ENCODE peak calls at places on chromosomes 6 and 20, in seven cellular contexts. I is LNCaP clone FGC, K is lung, O is cardiac fibroblast, U is ovary, Y is neural crest cell, F is left lung. B is an unnamed sample.
A peak's percentile ranks its signal among the peaks of the same experiment; 100 is the strongest.

GRCh38 chr6:85792278-85792677 is 149.6 kb upstream of the SYNCRIP start:
- DNase-seq in K (no peak), Y (no peak), U (no peak), F (no peak), O (no peak), I (no peak), B (no peak)

GRCh38 chr6:257031-257725 is 35.1 kb upstream of the DUSP22 start:
- DNase-seq in I (no peak), K (no peak), O (no peak), Y (no peak), F (no peak), U (no peak), B (no peak)

GRCh38 chr20:5090191-5090590 is 29.6 kb downstream of the PCNA start:
- DNase-seq in U (no peak), F (no peak), Y (no peak), I (no peak), O (no peak), K (peak; percentile 32), B (peak; percentile 39)

GRCh38 chr6:22709804-22710203 is 140.4 kb downstream of the HDGFL1 start:
- DNase-seq in Y (no peak), F (no peak), K (no peak), U (no peak), I (no peak), O (no peak), B (no peak)

GRCh38 chr6:105357147-105357546 is 45.7 kb downstream of the PREP start:
- DNase-seq in U (no peak), O (no peak), I (no peak), K (no peak), Y (no peak), F (no peak), B (no peak)

GRCh38 chr6:144999127-144999526 is 714.0 kb downstream of the UTRN start:
- DNase-seq in Y (no peak), U (no peak), F (no peak), O (no peak), K (no peak), I (no peak), B (no peak)

GRCh38 chr6:73076211-73076610 is 149.1 kb downstream of the KHDC1L start:
- DNase-seq in O (no peak), F (no peak), I (no peak), U (no peak), K (no peak), Y (no peak), B (no peak)

GRCh38 chr20:35643045-35643444 is 21.7 kb downstream of the CPNE1 start:
- DNase-seq in F (no peak), Y (no peak), O (no peak), U (no peak), I (no peak), K (no peak), B (no peak)

GRCh38 chr6:36506617-36507016 is 40.7 kb downstream of the STK38 start:
- DNase-seq in O (no peak), U (no peak), F (no peak), K (no peak), I (no peak), Y (no peak), B (no peak)

GRCh38 chr20:17619351-17620093 is 49.6 kb downstream of the DSTN start:
- DNase-seq in Y (no peak), I (no peak), K (no peak), U (peak; percentile 19), F (peak; percentile 61), O (no peak), B (peak; percentile 7)

GRCh38 chr20:62052842-62053464 is 12.7 kb downstream of the TAF4 start:
- DNase-seq in O (no peak), U (peak; percentile 14), K (no peak), F (no peak), Y (no peak), I (no peak), B (no peak)

GRCh38 chr6:150267686-150268561 is 100.9 kb upstream of the IYD start:
- DNase-seq in F (no peak), O (peak; percentile 79), I (no peak), Y (no peak), U (no peak), K (no peak), B (no peak)

GRCh38 chr6:49515485-49516146 is 15.9 kb downstream of the GLYATL3 start:
- DNase-seq in K (no peak), Y (no peak), O (no peak), I (no peak), F (no peak), U (no peak), B (no peak)

GRCh38 chr20:41329435-41330342 is 10.9 kb upstream of the LPIN3 start:
- DNase-seq in F (peak; percentile 82), K (peak; percentile 67), U (peak; percentile 66), O (peak; percentile 93), Y (no peak), I (no peak), B (peak; percentile 62)

GRCh38 chr6:163427498-163428254 is 13.2 kb downstream of the QKI start:
- DNase-seq in O (peak; percentile 89), U (no peak), K (no peak), I (peak; percentile 80), Y (no peak), F (no peak), B (no peak)

DNA sequence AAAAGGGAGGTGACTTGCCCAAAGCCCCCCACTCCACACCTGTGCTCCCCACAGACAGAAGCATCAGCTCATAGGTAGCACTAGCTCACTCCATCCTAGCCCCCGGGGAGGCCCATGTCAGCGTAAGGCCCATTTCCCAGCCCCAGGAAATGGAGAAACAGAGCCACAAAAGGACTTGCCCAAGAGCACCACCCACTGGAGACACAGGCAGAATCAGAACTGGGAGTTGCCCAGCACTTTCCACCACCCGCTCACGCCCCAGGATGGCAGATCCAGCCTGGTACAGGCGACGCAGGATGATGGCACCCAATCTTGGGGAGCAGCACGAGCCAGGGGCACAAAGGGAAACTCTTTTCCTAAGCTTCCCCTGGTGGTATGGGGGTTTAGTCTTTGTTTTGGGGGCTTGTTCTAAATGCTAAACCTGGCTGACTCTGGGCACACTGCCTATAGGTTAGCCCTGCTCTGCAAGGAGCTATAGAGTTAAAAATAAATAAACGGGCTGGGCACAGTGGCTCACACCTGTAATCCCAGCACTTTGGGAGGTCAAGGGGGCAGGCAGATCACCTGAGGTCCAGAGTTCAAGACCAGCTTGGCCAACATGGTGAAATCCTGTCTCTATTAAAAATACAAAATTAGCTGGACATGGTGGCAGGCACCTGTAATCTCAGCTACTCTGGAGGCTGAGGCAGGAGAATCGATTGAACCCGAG is 11.8 kb downstream of the C20orf203 start:
- DNase-seq in K (no peak), U (no peak), O (no peak), Y (no peak), F (peak; percentile 20), I (no peak), B (no peak)
- TF ChIP-seq CTCF in K (no peak), U (no peak), O (no peak), Y (no peak), F (no peak), I (no peak), B (no peak)

DNA sequence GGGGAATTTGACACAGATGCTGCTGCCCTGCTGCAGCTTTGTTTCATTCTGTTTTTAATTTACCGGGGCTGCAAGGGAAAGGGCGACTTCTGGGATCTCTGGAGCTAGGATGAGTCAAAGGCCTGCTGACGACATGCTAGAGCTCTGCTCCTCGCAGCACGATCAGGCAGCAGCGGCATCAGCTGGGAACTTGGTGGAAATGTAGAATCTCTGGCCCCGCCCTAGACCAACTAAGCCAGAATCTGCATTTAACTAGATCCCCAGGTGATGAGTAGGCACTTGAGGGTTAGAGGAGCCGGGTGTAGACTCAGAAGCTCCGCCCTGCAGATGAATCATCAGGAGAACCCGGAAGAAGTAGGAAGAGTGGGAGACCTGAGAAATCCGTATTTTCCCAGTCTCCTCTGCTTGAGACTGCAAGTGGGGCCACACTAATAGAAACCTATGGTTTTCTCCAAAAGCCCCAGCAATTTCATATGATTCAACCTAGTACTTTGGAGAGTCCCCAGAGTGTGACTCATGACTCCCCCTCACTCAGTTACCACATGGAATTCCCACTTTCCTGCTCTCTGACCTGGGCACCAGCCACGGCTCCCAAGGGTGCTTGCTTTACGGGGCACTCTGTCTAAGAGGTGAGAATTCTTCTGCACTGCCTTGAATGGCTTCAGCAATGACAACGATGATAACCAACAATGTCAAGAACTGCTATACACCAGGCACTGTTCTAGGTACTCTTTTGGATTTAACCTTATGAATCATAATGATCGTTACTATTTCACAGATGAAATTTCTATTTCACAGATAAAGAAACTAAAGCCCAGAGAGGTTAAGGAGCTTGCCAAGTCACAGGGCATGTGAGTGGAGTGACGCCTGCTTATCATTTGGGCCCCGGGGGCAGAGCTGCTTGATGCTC is 18.1 kb downstream of the TUBB2B start:
- DNase-seq in K (peak; percentile 72), I (no peak), O (peak; percentile 93), Y (no peak), U (no peak), F (no peak), B (no peak)
- TF ChIP-seq CTCF in K (no peak), I (no peak), O (peak; percentile 22), Y (no peak), U (no peak), F (no peak), B (peak; percentile 40)

GRCh38 chr20:49277786-49278035 is 146 bp downstream of the ZNFX1 start:
- DNase-seq in K (no peak), O (no peak), U (no peak), I (no peak), Y (no peak), F (no peak), B (no peak)

GRCh38 chr20:49276895-49277785 is 717 bp downstream of the ZNFX1 start:
- DNase-seq in Y (no peak), U (peak; percentile 63), O (no peak), K (peak; percentile 34), I (no peak), F (peak; percentile 86), B (peak; percentile 48)

GRCh38 chr20:49278817-49279676 is 1.2 kb upstream of the ZNFX1 start:
- DNase-seq in U (peak; percentile 35), O (peak; percentile 39), F (peak; percentile 82), K (peak; percentile 34), Y (no peak), I (no peak), B (no peak)

GRCh38 chr20:49279677-49280462 is 2.0 kb upstream of the ZNFX1 start:
- DNase-seq in K (no peak), I (no peak), O (no peak), U (no peak), Y (no peak), F (no peak), B (no peak)

DNA sequence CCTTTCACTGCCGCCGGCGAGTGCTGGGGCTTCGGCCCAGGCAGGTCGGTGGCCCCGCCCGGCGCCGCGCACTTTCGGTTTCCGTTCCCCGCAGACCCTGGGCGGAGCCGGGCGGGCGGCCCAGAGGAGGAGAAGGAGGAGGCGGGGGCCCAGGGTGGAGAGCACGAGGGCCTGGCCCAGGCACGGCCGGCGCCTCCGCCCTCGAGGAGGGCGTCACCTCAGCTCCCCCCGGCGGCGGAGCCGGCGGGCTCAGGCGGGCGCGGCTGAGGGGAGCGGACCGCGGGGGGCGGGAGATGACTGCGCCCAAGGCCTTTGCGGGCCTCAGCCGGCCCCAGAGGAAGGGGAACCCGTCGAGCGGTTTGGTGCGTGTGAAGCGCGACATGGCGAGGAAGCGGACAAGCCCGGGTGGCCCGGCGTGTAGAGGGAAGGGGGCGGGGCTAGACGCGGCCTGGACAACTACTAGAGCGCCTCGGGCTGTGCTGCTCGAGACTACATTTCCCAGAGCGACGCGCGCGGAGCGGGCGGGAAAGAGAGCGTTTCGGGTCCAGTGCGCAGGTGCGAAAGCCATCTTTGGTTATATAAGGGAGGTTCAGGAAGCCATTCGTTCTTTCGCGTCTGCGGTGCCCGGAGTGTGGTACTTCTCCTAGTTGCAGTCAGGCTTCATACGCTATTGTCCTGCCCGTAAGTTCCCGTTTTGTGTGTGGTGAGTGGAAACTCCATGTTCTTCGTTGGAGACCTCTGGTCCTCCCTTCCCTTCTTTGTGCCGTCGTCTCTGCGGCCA is at the start of gene ZNFX1:
- DNase-seq in U (peak; percentile 99), O (peak; percentile 98), Y (peak; percentile 98), K (peak; percentile 99), F (peak; percentile 99), I (peak; percentile 89), B (peak; percentile 96)
- TF ChIP-seq CTCF in U (peak; percentile 18), O (no peak), Y (no peak), K (no peak), F (no peak), I (no peak), B (peak; percentile 24)

GRCh38 chr6:123316733-123317323 is 319.9 kb downstream of the TRDN start:
- DNase-seq in O (peak; percentile 40), I (no peak), Y (no peak), U (no peak), K (no peak), F (no peak), B (no peak)
- TF ChIP-seq CTCF in O (peak; percentile 35), I (peak; percentile 41), Y (peak; percentile 81), U (no peak), K (no peak), F (peak; percentile 26), B (no peak)